ENCODE peak calls at places on chromosomes 11 and 22, in six cellular contexts. One of them, this sample, is unnamed.

GRCh38 chr11:114273890-114274635 is 22.1 kb upstream of the NNMT start:
- DNase-seq in H1: no peak
- DNase-seq in GM12878: no peak
- DNase-seq in GM12892: no peak
- DNase-seq in K562: no peak
- DNase-seq in HepG2: no peak
- DNase-seq in this sample: no peak

GRCh38 chr11:46697303-46697702 is 3.1 kb downstream of the ARHGAP1 start:
- DNase-seq in H1: no peak
- DNase-seq in GM12878: no peak
- DNase-seq in GM12892: no peak
- DNase-seq in K562: no peak
- DNase-seq in HepG2: no peak
- DNase-seq in this sample: no peak

GRCh38 chr11:28517621-28518020 is 409.4 kb downstream of the METTL15 start:
- DNase-seq in H1: no peak
- DNase-seq in GM12878: no peak
- DNase-seq in GM12892: no peak
- DNase-seq in K562: no peak
- DNase-seq in HepG2: no peak
- DNase-seq in this sample: no peak

GRCh38 chr11:65422633-65423515 is at the start of gene NEAT1:
- DNase-seq in H1: peak
- DNase-seq in GM12878: no peak
- DNase-seq in GM12892: no peak
- DNase-seq in K562: peak
- DNase-seq in HepG2: peak
- DNase-seq in this sample: no peak

GRCh38 chr11:19344661-19345518 is 104.1 kb upstream of the E2F8 start:
- DNase-seq in H1: peak
- DNase-seq in GM12878: no peak
- DNase-seq in GM12892: peak
- DNase-seq in K562: no peak
- DNase-seq in HepG2: no peak
- DNase-seq in this sample: peak

GRCh38 chr11:1842149-1843097 is 3.6 kb downstream of the TNNI2 start:
- DNase-seq in H1: no peak
- DNase-seq in GM12878: no peak
- DNase-seq in GM12892: no peak
- DNase-seq in K562: no peak
- DNase-seq in HepG2: peak
- DNase-seq in this sample: no peak

GRCh38 chr11:128519353-128519752 is 68.0 kb downstream of the ETS1 start:
- DNase-seq in H1: no peak
- DNase-seq in GM12878: no peak
- DNase-seq in GM12892: no peak
- DNase-seq in K562: no peak
- DNase-seq in HepG2: no peak
- DNase-seq in this sample: no peak

GRCh38 chr11:88345408-88345807 is 7.9 kb upstream of the CTSC start:
- DNase-seq in H1: no peak
- DNase-seq in GM12878: no peak
- DNase-seq in GM12892: no peak
- DNase-seq in K562: no peak
- DNase-seq in HepG2: no peak
- DNase-seq in this sample: no peak

GRCh38 chr11:98616256-98616655 is 404.5 kb upstream of the CNTN5 start:
- DNase-seq in H1: no peak
- DNase-seq in GM12878: no peak
- DNase-seq in GM12892: no peak
- DNase-seq in K562: no peak
- DNase-seq in HepG2: no peak
- DNase-seq in this sample: no peak

GRCh38 chr11:103648054-103648453 is 388.4 kb upstream of the DDI1 start:
- DNase-seq in H1: no peak
- DNase-seq in GM12878: no peak
- DNase-seq in GM12892: no peak
- DNase-seq in K562: no peak
- DNase-seq in HepG2: no peak
- DNase-seq in this sample: no peak

GRCh38 chr22:30301995-30302809 is 12.9 kb upstream of the CASTOR1 start:
- DNase-seq in H1: no peak
- DNase-seq in GM12878: no peak
- DNase-seq in GM12892: no peak
- DNase-seq in K562: no peak
- DNase-seq in HepG2: no peak
- DNase-seq in this sample: no peak

GRCh38 chr11:26905368-26905767 is 88.5 kb upstream of the FIBIN start:
- DNase-seq in H1: no peak
- DNase-seq in GM12878: no peak
- DNase-seq in GM12892: no peak
- DNase-seq in K562: no peak
- DNase-seq in HepG2: no peak
- DNase-seq in this sample: no peak

GRCh38 chr22:27988704-27989103 is 69.6 kb upstream of the PITPNB start:
- DNase-seq in H1: no peak
- DNase-seq in GM12878: no peak
- DNase-seq in GM12892: no peak
- DNase-seq in K562: no peak
- DNase-seq in HepG2: no peak
- DNase-seq in this sample: no peak

GRCh38 chr11:45182902-45183301 is 36.5 kb downstream of the PRDM11 start:
- DNase-seq in H1: peak
- DNase-seq in GM12878: no peak
- DNase-seq in GM12892: no peak
- DNase-seq in K562: peak
- DNase-seq in HepG2: no peak
- DNase-seq in this sample: no peak

GRCh38 chr11:13375798-13376197 is 87.2 kb downstream of the BTBD10 start:
- DNase-seq in H1: no peak
- DNase-seq in GM12878: no peak
- DNase-seq in GM12892: no peak
- DNase-seq in K562: no peak
- DNase-seq in HepG2: no peak
- DNase-seq in this sample: no peak

GRCh38 chr11:86570020-86570419 is 102.4 kb downstream of the ME3 start:
- DNase-seq in H1: no peak
- DNase-seq in GM12878: no peak
- DNase-seq in GM12892: no peak
- DNase-seq in K562: no peak
- DNase-seq in HepG2: no peak
- DNase-seq in this sample: no peak

GRCh38 chr11:64801591-64802369 is 1.2 kb downstream of the MAP4K2 start:
- DNase-seq in H1: no peak
- DNase-seq in GM12878: no peak
- DNase-seq in GM12892: no peak
- DNase-seq in K562: no peak
- DNase-seq in HepG2: no peak
- DNase-seq in this sample: no peak

GRCh38 chr11:69014084-69014935 is 1.3 kb upstream of the MRGPRF start:
- DNase-seq in H1: peak
- DNase-seq in GM12878: no peak
- DNase-seq in GM12892: no peak
- DNase-seq in K562: no peak
- DNase-seq in HepG2: peak
- DNase-seq in this sample: no peak

GRCh38 chr22:29734853-29735252 is 15.1 kb downstream of the CABP7 start:
- DNase-seq in H1: peak
- DNase-seq in GM12878: no peak
- DNase-seq in GM12892: no peak
- DNase-seq in K562: no peak
- DNase-seq in HepG2: no peak
- DNase-seq in this sample: no peak

GRCh38 chr22:29661355-29661754 is 57.9 kb downstream of the NF2 start:
- DNase-seq in H1: no peak
- DNase-seq in GM12878: no peak
- DNase-seq in GM12892: no peak
- DNase-seq in K562: no peak
- DNase-seq in HepG2: no peak
- DNase-seq in this sample: no peak

GRCh38 chr22:26479792-26480610 is 3.6 kb downstream of the HPS4 start:
- DNase-seq in H1: no peak
- DNase-seq in GM12878: no peak
- DNase-seq in GM12892: no peak
- DNase-seq in K562: no peak
- DNase-seq in HepG2: peak
- DNase-seq in this sample: no peak

GRCh38 chr11:120208777-120209176 is 2.1 kb upstream of the OAF start:
- DNase-seq in H1: no peak
- DNase-seq in GM12878: no peak
- DNase-seq in GM12892: no peak
- DNase-seq in K562: no peak
- DNase-seq in HepG2: peak
- DNase-seq in this sample: no peak

GRCh38 chr11:111155021-111155420 is 90.5 kb upstream of the POU2AF2 start:
- DNase-seq in H1: no peak
- DNase-seq in GM12878: no peak
- DNase-seq in GM12892: no peak
- DNase-seq in K562: no peak
- DNase-seq in HepG2: no peak
- DNase-seq in this sample: no peak

GRCh38 chr11:15557831-15558230 is 443.1 kb downstream of the INSC start:
- DNase-seq in H1: no peak
- DNase-seq in GM12878: no peak
- DNase-seq in GM12892: no peak
- DNase-seq in K562: no peak
- DNase-seq in HepG2: no peak
- DNase-seq in this sample: no peak

GRCh38 chr22:36470994-36471331 is 10.5 kb downstream of the TXN2 start:
- DNase-seq in H1: no peak
- DNase-seq in GM12878: no peak
- DNase-seq in GM12892: no peak
- DNase-seq in K562: no peak
- DNase-seq in HepG2: no peak
- DNase-seq in this sample: no peak

GRCh38 chr22:36469094-36469710 is 12.2 kb downstream of the TXN2 start:
- DNase-seq in H1: no peak
- DNase-seq in GM12878: no peak
- DNase-seq in GM12892: no peak
- DNase-seq in K562: no peak
- DNase-seq in HepG2: no peak
- DNase-seq in this sample: no peak

GRCh38 chr22:36471341-36471821 is 10.1 kb downstream of the TXN2 start:
- DNase-seq in H1: no peak
- DNase-seq in GM12878: no peak
- DNase-seq in GM12892: no peak
- DNase-seq in K562: no peak
- DNase-seq in HepG2: no peak
- DNase-seq in this sample: no peak

GRCh38 chr22:36472689-36473088 is 8.8 kb downstream of the TXN2 start:
- DNase-seq in H1: no peak
- DNase-seq in GM12878: no peak
- DNase-seq in GM12892: no peak
- DNase-seq in K562: no peak
- DNase-seq in HepG2: no peak
- DNase-seq in this sample: no peak

GRCh38 chr22:36470162-36470993 is 11.1 kb downstream of the TXN2 start:
- DNase-seq in H1: peak
- DNase-seq in GM12878: no peak
- DNase-seq in GM12892: peak
- DNase-seq in K562: peak
- DNase-seq in HepG2: peak
- DNase-seq in this sample: peak
- TF ChIP-seq TAF1 in H1: no peak
- TF ChIP-seq TAF1 in GM12878: no peak
- TF ChIP-seq TAF1 in GM12892: no peak
- TF ChIP-seq TAF1 in K562: no peak
- TF ChIP-seq TAF1 in HepG2: no peak
- TF ChIP-seq TAF1 in this sample: no peak

GRCh38 chr11:40328890-40329617 is 1130.4 kb downstream of the LRRC4C start:
- DNase-seq in H1: no peak
- DNase-seq in GM12878: no peak
- DNase-seq in GM12892: no peak
- DNase-seq in K562: no peak
- DNase-seq in HepG2: peak
- DNase-seq in this sample: no peak
- TF ChIP-seq POLR2A in H1: no peak
- TF ChIP-seq POLR2A in GM12878: no peak
- TF ChIP-seq POLR2A in GM12892: no peak
- TF ChIP-seq POLR2A in K562: no peak
- TF ChIP-seq POLR2A in HepG2: no peak
- TF ChIP-seq POLR2A in this sample: no peak

DNA sequence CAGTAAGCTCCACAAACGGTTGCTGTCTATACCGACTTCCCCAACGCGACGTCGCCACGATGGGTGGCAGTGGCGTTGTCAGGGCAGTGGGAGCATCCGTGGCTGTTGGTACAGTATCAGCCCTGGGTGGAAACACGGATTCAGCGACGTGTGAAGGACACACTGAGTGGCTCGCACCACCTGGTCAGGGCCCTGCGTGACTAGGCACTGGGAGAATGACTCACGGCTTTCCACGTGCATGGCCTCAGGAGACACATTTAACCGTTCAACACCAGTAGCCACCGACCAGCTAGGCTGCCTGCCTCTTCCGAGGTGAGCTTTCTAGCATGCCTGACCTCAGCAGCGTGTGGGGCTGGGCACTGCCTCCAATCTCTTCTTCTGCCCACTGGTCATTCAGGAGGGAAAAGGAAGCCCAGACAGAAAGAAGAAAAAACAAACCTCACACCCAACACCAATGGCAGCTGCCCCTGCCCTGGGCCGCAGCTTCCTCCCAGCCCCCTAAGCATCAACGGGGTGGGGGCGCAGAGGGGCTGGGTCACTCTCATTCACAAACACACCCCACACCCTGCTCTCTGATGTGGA is 59.0 kb downstream of the MYH9 start:
- DNase-seq in H1: no peak
- DNase-seq in GM12878: peak
- DNase-seq in GM12892: no peak
- DNase-seq in K562: peak
- DNase-seq in HepG2: no peak
- DNase-seq in this sample: no peak
- TF ChIP-seq POLR2AphosphoS5 in H1: peak
- TF ChIP-seq POLR2AphosphoS5 in GM12878: peak
- TF ChIP-seq POLR2AphosphoS5 in GM12892: peak
- TF ChIP-seq POLR2AphosphoS5 in K562: no peak
- TF ChIP-seq POLR2AphosphoS5 in HepG2: no peak
- TF ChIP-seq POLR2AphosphoS5 in this sample: no peak

GRCh38 chr22:20548806-20549205 is 41.4 kb downstream of the MED15 start:
- DNase-seq in H1: no peak
- DNase-seq in GM12878: no peak
- DNase-seq in GM12892: no peak
- DNase-seq in K562: no peak
- DNase-seq in HepG2: no peak
- DNase-seq in this sample: no peak

GRCh38 chr22:20546541-20546950 is 39.1 kb downstream of the MED15 start:
- DNase-seq in H1: no peak
- DNase-seq in GM12878: no peak
- DNase-seq in GM12892: no peak
- DNase-seq in K562: peak
- DNase-seq in HepG2: no peak
- DNase-seq in this sample: no peak

GRCh38 chr22:20547029-20547428 is 39.6 kb downstream of the MED15 start:
- DNase-seq in H1: no peak
- DNase-seq in GM12878: no peak
- DNase-seq in GM12892: no peak
- DNase-seq in K562: no peak
- DNase-seq in HepG2: no peak
- DNase-seq in this sample: no peak

GRCh38 chr22:20542736-20543135 is 35.3 kb downstream of the MED15 start:
- DNase-seq in H1: no peak
- DNase-seq in GM12878: no peak
- DNase-seq in GM12892: no peak
- DNase-seq in K562: no peak
- DNase-seq in HepG2: no peak
- DNase-seq in this sample: no peak

GRCh38 chr22:20545681-20546521 is 38.5 kb downstream of the MED15 start:
- DNase-seq in H1: no peak
- DNase-seq in GM12878: no peak
- DNase-seq in GM12892: no peak
- DNase-seq in K562: peak
- DNase-seq in HepG2: no peak
- DNase-seq in this sample: no peak
- TF ChIP-seq TAF1 in H1: no peak
- TF ChIP-seq TAF1 in GM12878: no peak
- TF ChIP-seq TAF1 in GM12892: no peak
- TF ChIP-seq TAF1 in K562: no peak
- TF ChIP-seq TAF1 in HepG2: no peak
- TF ChIP-seq TAF1 in this sample: no peak

This sample was measured in GM12891.